ENCODE peak calls at places on chromosomes 3 and 15, in nine cellular contexts. R, Z, X, Y, W, J, P, U and C are unnamed samples.

GRCh38 chr15:72994778-72995177 is 57.5 kb upstream of the NEO1 start:
- DNase-seq in R (no peak), Z (peak; percentile 57), X (no peak), Y (no peak), W (no peak), J (no peak), P (peak; percentile 11), U (no peak), C (peak; percentile 24)

GRCh38 chr15:63203451-63204090 is 14.2 kb downstream of the RAB8B start:
- DNase-seq in R (peak; percentile 61), Z (no peak), X (no peak), Y (no peak), W (no peak), J (no peak), P (no peak), U (no peak), C (no peak)

GRCh38 chr3:160126046-160126445 is 99.2 kb upstream of the C3orf80 start:
- DNase-seq in R (no peak), Z (no peak), X (no peak), Y (no peak), W (no peak), J (no peak), P (no peak), U (no peak), C (no peak)

GRCh38 chr3:185729335-185729715 is 95.5 kb downstream of the IGF2BP2 start:
- DNase-seq in R (no peak), Z (no peak), X (no peak), Y (no peak), W (no peak), J (peak; percentile 82), P (no peak), U (no peak), C (no peak)

GRCh38 chr15:33912326-33912725 is 56.0 kb upstream of the CHRM5 start:
- DNase-seq in R (no peak), Z (no peak), X (no peak), Y (no peak), W (no peak), J (no peak), P (no peak), U (no peak), C (no peak)

GRCh38 chr3:140942221-140943104 is 827 bp downstream of the SLC25A36 start:
- DNase-seq in R (peak; percentile 27), Z (peak; percentile 56), X (peak; percentile 90), Y (peak; percentile 69), W (peak; percentile 82), J (no peak), P (peak; percentile 66), U (peak; percentile 75), C (peak; percentile 61)

GRCh38 chr15:65954289-65954741 is 85.0 kb downstream of the RAB11A start:
- DNase-seq in R (no peak), Z (no peak), X (peak; percentile 92), Y (no peak), W (no peak), J (peak; percentile 50), P (no peak), U (peak; percentile 93), C (no peak)

GRCh38 chr3:184237772-184238171 is 8.4 kb downstream of the VWA5B2 start:
- DNase-seq in R (no peak), Z (no peak), X (no peak), Y (no peak), W (no peak), J (no peak), P (no peak), U (no peak), C (no peak)

GRCh38 chr15:70200003-70200410 is 102.3 kb upstream of the TLE3 start:
- DNase-seq in R (no peak), Z (no peak), X (no peak), Y (no peak), W (no peak), J (no peak), P (no peak), U (no peak), C (no peak)

GRCh38 chr15:70197945-70198361 is 100.2 kb upstream of the TLE3 start:
- DNase-seq in R (no peak), Z (peak; percentile 38), X (peak; percentile 45), Y (no peak), W (no peak), J (no peak), P (no peak), U (no peak), C (no peak)

GRCh38 chr15:70199601-70200000 is 101.9 kb upstream of the TLE3 start:
- DNase-seq in R (no peak), Z (no peak), X (peak; percentile 56), Y (no peak), W (no peak), J (no peak), P (no peak), U (no peak), C (no peak)

GRCh38 chr15:70198441-70199123 is 100.9 kb upstream of the TLE3 start:
- DNase-seq in R (no peak), Z (no peak), X (peak; percentile 49), Y (no peak), W (no peak), J (no peak), P (no peak), U (no peak), C (no peak)

GRCh38 chr15:70199124-70199482 is 101.4 kb upstream of the TLE3 start:
- DNase-seq in R (no peak), Z (no peak), X (peak; percentile 35), Y (no peak), W (no peak), J (no peak), P (no peak), U (no peak), C (no peak)
- H3K4me1 ChIP-seq in R (no peaks in the 10 kb centered on the region), Z (peaks cover 31% of the 10 kb centered on the region), X (peaks cover 11% of the 10 kb centered on the region), Y (peaks cover 1% of the 10 kb centered on the region), W (peaks cover 18% of the 10 kb centered on the region), J (peaks cover 44% of the 10 kb centered on the region), P (peaks cover 21% of the 10 kb centered on the region), U (peaks cover 2% of the 10 kb centered on the region), C (peaks cover 15% of the 10 kb centered on the region)

GRCh38 chr15:90998737-90999136 is 4.4 kb upstream of the PRC1 start:
- DNase-seq in R (no peak), Z (no peak), X (peak; percentile 77), Y (no peak), W (no peak), J (no peak), P (no peak), U (no peak), C (no peak)

GRCh38 chr15:90990446-90990845 is 3.9 kb downstream of the PRC1 start:
- DNase-seq in R (no peak), Z (no peak), X (no peak), Y (no peak), W (no peak), J (no peak), P (no peak), U (no peak), C (no peak)

GRCh38 chr15:90991587-90992285 is 2.6 kb downstream of the PRC1 start:
- DNase-seq in R (no peak), Z (no peak), X (peak; percentile 47), Y (no peak), W (no peak), J (no peak), P (no peak), U (no peak), C (no peak)

GRCh38 chr15:90994059-90994416 is 297 bp downstream of the PRC1 start:
- DNase-seq in R (no peak), Z (peak; percentile 26), X (no peak), Y (no peak), W (peak; percentile 52), J (no peak), P (peak; percentile 41), U (no peak), C (no peak)

DNA sequence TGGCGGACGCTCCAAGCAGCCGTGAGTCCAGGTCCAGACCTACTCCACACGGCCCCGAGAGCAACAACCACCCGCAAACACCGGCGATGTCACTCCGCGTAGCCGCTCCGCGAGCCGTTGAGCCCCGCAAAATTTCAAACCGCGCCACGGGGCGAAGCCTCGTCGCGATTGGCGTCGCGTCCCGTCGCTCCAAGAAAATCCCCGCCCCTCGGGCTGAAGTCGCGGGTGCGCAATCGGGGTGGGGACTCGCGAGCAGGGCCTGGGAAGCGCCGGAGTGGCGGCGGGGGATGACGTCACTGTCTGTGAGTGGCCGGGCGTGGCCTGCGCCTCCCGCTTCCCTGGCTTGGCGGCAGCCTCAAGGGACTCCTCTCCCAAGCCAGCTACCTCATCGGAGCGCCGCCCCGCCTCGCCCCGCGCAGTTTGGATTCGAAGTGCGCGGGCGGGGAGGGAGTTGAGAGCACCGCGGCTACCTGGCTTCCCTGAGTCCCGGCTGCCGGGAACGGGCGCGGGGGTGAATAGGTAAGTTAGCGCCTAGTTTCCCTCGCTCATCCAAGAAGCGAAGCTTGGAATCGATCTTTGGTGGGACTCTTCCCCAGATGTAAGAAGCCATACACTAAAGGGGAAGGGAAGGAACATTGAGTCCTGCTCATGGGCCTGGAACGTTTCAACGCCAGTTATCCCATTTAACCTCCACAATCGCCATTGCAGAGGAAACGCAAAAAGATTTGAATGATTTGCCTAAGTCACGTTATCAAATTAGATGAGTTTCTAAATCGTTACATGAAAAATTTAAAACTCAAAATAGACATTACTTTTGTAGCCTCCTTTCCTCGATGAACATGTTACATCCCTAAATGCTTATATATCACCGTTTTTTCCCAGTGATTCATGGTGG is at the start of gene PRC1:
- DNase-seq in R (peak; percentile 98), Z (peak; percentile 99), X (peak; percentile 100), Y (peak; percentile 98), W (peak; percentile 100), J (peak; percentile 89), P (peak; percentile 99), U (peak; percentile 99), C (peak; percentile 99)
- TF ChIP-seq CTCF in R (no peak), Z (no peak), X (no peak), Y (no peak), W (no peak), J (peak; percentile 23), P (no peak), U (no peak), C (no peak)

DNA sequence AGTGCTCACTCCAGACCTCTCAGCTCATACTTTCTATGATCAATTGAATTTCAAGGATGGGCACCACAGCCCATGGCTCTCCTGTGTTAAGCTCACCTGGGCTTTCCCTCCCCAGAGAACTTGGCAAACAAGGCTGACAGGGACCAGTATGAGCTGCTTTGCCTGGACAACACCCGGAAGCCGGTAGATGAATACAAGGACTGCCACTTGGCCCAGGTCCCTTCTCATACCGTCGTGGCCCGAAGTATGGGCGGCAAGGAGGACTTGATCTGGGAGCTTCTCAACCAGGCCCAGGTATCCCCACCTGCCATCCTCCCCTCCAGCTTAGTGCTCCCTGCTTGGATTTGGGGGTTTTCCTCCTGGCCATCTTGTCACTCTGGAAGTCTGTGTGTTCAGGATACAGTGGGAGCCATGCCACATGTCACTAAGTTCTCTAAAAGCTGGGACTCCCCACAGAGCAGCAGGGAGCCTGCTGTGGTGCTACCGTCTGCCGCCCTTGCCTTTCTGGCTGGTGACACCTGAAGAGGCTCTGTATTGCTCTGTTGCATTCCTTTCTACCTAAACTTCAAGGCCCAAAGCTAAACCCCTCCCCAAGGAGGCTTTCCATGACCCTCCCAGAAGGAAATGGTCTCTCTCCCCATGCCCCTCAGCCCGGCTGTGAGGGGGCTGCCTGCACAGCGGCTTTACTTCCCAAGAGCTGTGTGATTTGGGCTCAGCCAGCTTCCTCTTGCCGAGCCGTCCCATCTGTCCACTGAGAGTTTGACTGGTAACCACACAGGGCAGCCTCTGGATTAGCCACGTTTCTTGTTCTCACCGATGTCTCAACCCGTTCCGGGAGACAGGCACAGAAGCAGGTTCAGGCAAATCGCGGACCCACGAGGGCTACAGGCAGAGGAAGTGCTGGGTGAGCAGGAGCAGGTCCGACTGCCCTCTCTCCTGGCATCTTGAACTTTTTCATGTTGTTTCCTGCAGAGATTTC is 10.8 kb downstream of the TF start:
- DNase-seq in R (no peak), Z (no peak), X (no peak), Y (no peak), W (no peak), J (peak; percentile 16), P (no peak), U (no peak), C (no peak)
- H3K4me1 ChIP-seq in R (no peaks in the 10 kb centered on the region), Z (no peaks in the 10 kb centered on the region), X (no peaks in the 10 kb centered on the region), Y (no peaks in the 10 kb centered on the region), W (no peaks in the 10 kb centered on the region), J (no peaks in the 10 kb centered on the region), P (peaks cover 8% of the 10 kb centered on the region), U (no peaks in the 10 kb centered on the region), C (no peaks in the 10 kb centered on the region)

GRCh38 chr15:42723068-42723467 is 13.9 kb downstream of the CDAN1 start:
- DNase-seq in R (no peak), Z (no peak), X (no peak), Y (no peak), W (no peak), J (no peak), P (no peak), U (no peak), C (no peak)
- TF ChIP-seq CTCF in R (no peak), Z (no peak), X (peak; percentile 75), Y (no peak), W (no peak), J (peak; percentile 51), P (no peak), U (peak; percentile 53), C (peak; percentile 14)